ENCODE peak calls at places on chromosomes 7 and 10, in nine cellular contexts. M is ovary, R is neural progenitor cell, Y is psoas muscle, Z is AG04450, E is Peyer's patch, T is pancreas, X is hepatocyte, J is heart left ventricle. D is an unnamed sample.

GRCh38 chr10:122301055-122301810 is 30.1 kb downstream of the BTBD16 start:
- DNase-seq in M (no peak), R (no peak), Y (no peak), Z (no peak), E (no peak), T (no peak), X (peak), J (no peak), D (no peak)

GRCh38 chr7:130990178-130990832 is 256.3 kb upstream of the KLF14 start:
- DNase-seq in M (no peak), R (no peak), Y (no peak), Z (no peak), E (peak), T (no peak), X (no peak), J (no peak), D (no peak)

GRCh38 chr7:92717982-92718716 is 118.2 kb downstream of the CDK6 start:
- DNase-seq in M (no peak), R (no peak), Y (peak), Z (no peak), E (peak), T (peak), X (no peak), J (peak), D (no peak)

GRCh38 chr7:45661302-45661995 is 87.3 kb downstream of the ADCY1 start:
- DNase-seq in M (no peak), R (no peak), Y (no peak), Z (no peak), E (no peak), T (no peak), X (no peak), J (no peak), D (no peak)

GRCh38 chr7:33946094-33946699 is 40.9 kb downstream of the BMPER start:
- DNase-seq in M (no peak), R (no peak), Y (no peak), Z (no peak), E (no peak), T (no peak), X (no peak), J (no peak), D (no peak)

GRCh38 chr10:116737582-116738358 is 4.6 kb downstream of the HSPA12A start:
- DNase-seq in M (peak), R (no peak), Y (no peak), Z (no peak), E (no peak), T (no peak), X (no peak), J (no peak), D (no peak)

GRCh38 chr10:24724381-24725228 is 918 bp upstream of the ARHGAP21 start:
- DNase-seq in M (peak), R (peak), Y (peak), Z (peak), E (peak), T (peak), X (peak), J (peak), D (peak)

GRCh38 chr7:38398725-38399321 is 125.4 kb upstream of the TARP start:
- DNase-seq in M (peak), R (peak), Y (peak), Z (peak), E (peak), T (peak), X (peak), J (peak), D (no peak)

GRCh38 chr7:81098213-81098612 is 179.4 kb upstream of the SEMA3C start:
- DNase-seq in M (no peak), R (no peak), Y (no peak), Z (no peak), E (no peak), T (no peak), X (no peak), J (no peak), D (no peak)

GRCh38 chr7:40726559-40726958 is 591.8 kb downstream of the SUGCT start:
- DNase-seq in M (no peak), R (no peak), Y (no peak), Z (no peak), E (no peak), T (no peak), X (no peak), J (no peak), D (no peak)

GRCh38 chr7:137434530-137434929 is 91.0 kb upstream of the PTN start:
- DNase-seq in M (no peak), R (no peak), Y (no peak), Z (no peak), E (no peak), T (no peak), X (no peak), J (no peak), D (no peak)

GRCh38 chr7:155962191-155962967 is 150.1 kb upstream of the SHH start:
- DNase-seq in M (no peak), R (no peak), Y (no peak), Z (peak), E (peak), T (no peak), X (no peak), J (no peak), D (no peak)

GRCh38 chr7:107076781-107077698 is 32.5 kb downstream of the PRKAR2B start:
- DNase-seq in M (no peak), R (no peak), Y (no peak), Z (no peak), E (no peak), T (no peak), X (no peak), J (no peak), D (no peak)

GRCh38 chr10:12214763-12215218 is 18.8 kb downstream of the CDC123 start:
- DNase-seq in M (no peak), R (peak), Y (no peak), Z (peak), E (no peak), T (no peak), X (peak), J (no peak), D (no peak)

GRCh38 chr7:138834583-138834982 is 36.6 kb upstream of the ATP6V0A4 start:
- DNase-seq in M (no peak), R (no peak), Y (no peak), Z (no peak), E (no peak), T (no peak), X (no peak), J (no peak), D (no peak)

GRCh38 chr7:150402671-150403321 is 23.7 kb downstream of the ZNF775 start:
- DNase-seq in M (no peak), R (no peak), Y (no peak), Z (no peak), E (peak), T (no peak), X (peak), J (no peak), D (peak)

GRCh38 chr7:101218236-101219130 is 518 bp downstream of the ZNHIT1 start:
- DNase-seq in M (no peak), R (peak), Y (no peak), Z (no peak), E (no peak), T (no peak), X (peak), J (no peak), D (no peak)

GRCh38 chr10:120969219-120969645 is 118.1 kb downstream of the WDR11 start:
- DNase-seq in M (no peak), R (no peak), Y (no peak), Z (no peak), E (no peak), T (no peak), X (no peak), J (no peak), D (no peak)

GRCh38 chr7:81688622-81689411 is 81.0 kb downstream of the HGF start:
- DNase-seq in M (no peak), R (peak), Y (no peak), Z (no peak), E (no peak), T (no peak), X (no peak), J (no peak), D (no peak)

GRCh38 chr7:26078437-26079362 is 73.3 kb upstream of the NFE2L3 start:
- DNase-seq in M (peak), R (peak), Y (peak), Z (no peak), E (peak), T (peak), X (peak), J (peak), D (peak)

GRCh38 chr10:88820990-88821389 is 18.5 kb downstream of the LIPM start:
- DNase-seq in M (no peak), R (no peak), Y (no peak), Z (peak), E (no peak), T (no peak), X (peak), J (no peak), D (no peak)

GRCh38 chr10:88819290-88819689 is 16.8 kb downstream of the LIPM start:
- DNase-seq in M (no peak), R (no peak), Y (no peak), Z (no peak), E (no peak), T (no peak), X (no peak), J (no peak), D (no peak)
- TF ChIP-seq CTCF in M (no peak), R (no peak), Y (no peak), Z (no peak), E (no peak), T (no peak), X (no peak), J (no peak), D (no peak)

GRCh38 chr10:14553434-14553833 is 221.3 kb downstream of the FAM107B start:
- DNase-seq in M (no peak), R (no peak), Y (no peak), Z (no peak), E (no peak), T (no peak), X (no peak), J (no peak), D (no peak)

GRCh38 chr10:14556285-14556956 is 218.3 kb downstream of the FAM107B start:
- DNase-seq in M (no peak), R (peak), Y (no peak), Z (no peak), E (no peak), T (peak), X (peak), J (no peak), D (no peak)

GRCh38 chr10:14555806-14556205 is 218.9 kb downstream of the FAM107B start:
- DNase-seq in M (no peak), R (peak), Y (no peak), Z (no peak), E (no peak), T (no peak), X (no peak), J (no peak), D (no peak)

GRCh38 chr10:14554843-14555205 is 219.9 kb downstream of the FAM107B start:
- DNase-seq in M (no peak), R (no peak), Y (no peak), Z (no peak), E (no peak), T (no peak), X (no peak), J (no peak), D (no peak)

GRCh38 chr10:14554091-14554842 is 220.4 kb downstream of the FAM107B start:
- DNase-seq in M (no peak), R (no peak), Y (no peak), Z (no peak), E (peak), T (peak), X (peak), J (no peak), D (no peak)
- H3K27ac ChIP-seq in M (no peak), R (no peak), Y (no peak), Z (no peak), E (peak), T (peak), X (peak), J (no peak), D (peak)

GRCh38 chr10:62543981-62544380 is 169.8 kb downstream of the ZNF365 start:
- DNase-seq in M (no peak), R (no peak), Y (no peak), Z (no peak), E (no peak), T (no peak), X (no peak), J (no peak), D (no peak)
- TF ChIP-seq CTCF in M (no peak), R (no peak), Y (no peak), Z (no peak), E (no peak), T (no peak), X (no peak), J (no peak), D (no peak)

GRCh38 chr7:120996983-120997334 is 8.4 kb downstream of the CPED1 start:
- DNase-seq in M (no peak), R (no peak), Y (no peak), Z (no peak), E (no peak), T (no peak), X (no peak), J (no peak), D (no peak)

GRCh38 chr7:121000091-121000983 is 11.8 kb downstream of the CPED1 start:
- DNase-seq in M (no peak), R (no peak), Y (no peak), Z (no peak), E (no peak), T (no peak), X (no peak), J (no peak), D (no peak)

GRCh38 chr7:120997902-120998301 is 9.4 kb downstream of the CPED1 start:
- DNase-seq in M (no peak), R (no peak), Y (no peak), Z (no peak), E (no peak), T (no peak), X (no peak), J (peak), D (no peak)

GRCh38 chr7:120998525-120998924 is 10.0 kb downstream of the CPED1 start:
- DNase-seq in M (no peak), R (no peak), Y (no peak), Z (no peak), E (no peak), T (no peak), X (no peak), J (no peak), D (no peak)

GRCh38 chr7:120998996-120999565 is 10.6 kb downstream of the CPED1 start:
- DNase-seq in M (no peak), R (no peak), Y (no peak), Z (no peak), E (no peak), T (no peak), X (no peak), J (no peak), D (no peak)
- H3K27ac ChIP-seq in M (no peak), R (no peak), Y (peak), Z (no peak), E (no peak), T (no peak), X (peak), J (peak), D (peak)

GRCh38 chr7:37346761-37347160 is 101.9 kb downstream of the ELMO1 start:
- DNase-seq in M (no peak), R (peak), Y (no peak), Z (no peak), E (no peak), T (no peak), X (no peak), J (no peak), D (no peak)

GRCh38 chr7:37344886-37345579 is 103.6 kb downstream of the ELMO1 start:
- DNase-seq in M (no peak), R (peak), Y (no peak), Z (no peak), E (no peak), T (no peak), X (no peak), J (no peak), D (no peak)

GRCh38 chr7:37342170-37342569 is 106.5 kb downstream of the ELMO1 start:
- DNase-seq in M (no peak), R (no peak), Y (no peak), Z (no peak), E (no peak), T (no peak), X (no peak), J (no peak), D (no peak)

GRCh38 chr7:37341033-37341630 is 107.5 kb downstream of the ELMO1 start:
- DNase-seq in M (no peak), R (no peak), Y (no peak), Z (no peak), E (no peak), T (no peak), X (no peak), J (no peak), D (no peak)

DNA sequence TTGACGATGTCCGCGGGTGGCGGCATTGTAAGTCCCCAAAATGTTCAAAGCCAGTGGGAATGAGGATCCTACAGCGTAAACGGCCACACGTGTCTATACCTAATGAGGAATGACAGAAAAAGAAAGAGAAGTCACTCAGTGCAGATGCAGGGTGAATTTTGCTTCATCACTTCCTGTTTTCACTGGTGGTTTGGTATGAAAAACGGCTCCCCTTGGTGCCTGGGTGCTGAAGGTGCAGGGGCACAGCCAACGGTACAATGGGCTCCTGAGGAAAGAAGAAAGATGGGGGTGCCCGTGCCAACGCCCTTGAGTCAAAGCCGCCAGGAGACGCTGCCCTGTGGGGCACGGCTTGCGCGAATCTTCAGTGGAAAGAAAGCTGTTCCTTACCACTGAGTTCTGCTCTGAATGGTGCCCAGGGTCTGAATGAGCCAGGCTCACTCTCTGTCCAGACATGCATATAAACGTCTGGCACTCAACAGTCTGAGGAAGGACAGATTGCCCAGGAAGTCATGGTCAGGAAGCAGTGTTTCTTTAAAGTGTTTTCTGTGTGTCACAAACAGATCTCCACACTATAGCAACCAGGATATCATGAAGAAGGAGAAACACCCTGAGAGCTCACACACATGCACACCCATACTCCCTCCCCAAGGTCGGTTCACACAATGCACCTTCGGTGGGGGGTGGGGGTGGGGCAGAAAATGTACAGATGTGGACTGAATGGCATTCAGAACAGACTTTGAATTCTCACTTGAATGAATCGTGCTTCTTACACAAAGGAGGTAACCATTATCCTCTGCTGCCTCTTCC is 105.8 kb downstream of the ELMO1 start:
- DNase-seq in M (no peak), R (no peak), Y (no peak), Z (no peak), E (no peak), T (no peak), X (no peak), J (no peak), D (no peak)
- TF ChIP-seq CTCF in M (no peak), R (no peak), Y (no peak), Z (no peak), E (no peak), T (no peak), X (no peak), J (no peak), D (no peak)

DNA sequence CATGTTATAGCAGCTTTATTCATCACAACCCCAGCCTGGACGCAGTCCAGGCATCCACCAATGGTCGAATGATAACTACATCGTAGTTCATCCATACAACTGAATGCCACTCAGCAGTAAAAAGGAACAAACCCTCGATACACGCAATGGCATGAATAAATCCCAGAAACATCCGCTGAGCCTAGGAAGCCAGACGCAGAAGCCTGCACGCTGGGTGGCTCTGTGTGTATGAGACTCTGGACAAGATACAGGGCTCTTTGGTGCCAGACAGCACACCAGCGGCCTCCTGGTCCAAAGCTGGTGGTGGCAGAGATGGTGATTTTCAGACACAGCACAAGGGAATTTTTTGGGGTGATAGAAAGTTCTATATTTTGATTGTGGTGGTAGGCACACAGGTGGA is 10.0 kb upstream of the CRYGN start:
- DNase-seq in M (peak), R (no peak), Y (no peak), Z (no peak), E (no peak), T (no peak), X (no peak), J (no peak), D (no peak)
- H3K27ac ChIP-seq in M (no peak), R (no peak), Y (no peak), Z (no peak), E (no peak), T (no peak), X (no peak), J (no peak), D (no peak)

GRCh38 chr7:2070151-2070763 is 162.5 kb downstream of the MAD1L1 start:
- DNase-seq in M (no peak), R (no peak), Y (no peak), Z (no peak), E (no peak), T (no peak), X (no peak), J (no peak), D (no peak)

GRCh38 chr7:2066251-2066919 is 166.4 kb downstream of the MAD1L1 start:
- DNase-seq in M (no peak), R (no peak), Y (no peak), Z (no peak), E (no peak), T (no peak), X (no peak), J (no peak), D (no peak)

GRCh38 chr7:2069472-2069860 is 163.3 kb downstream of the MAD1L1 start:
- DNase-seq in M (no peak), R (peak), Y (no peak), Z (no peak), E (no peak), T (no peak), X (peak), J (no peak), D (no peak)

GRCh38 chr7:2071133-2071832 is 161.5 kb downstream of the MAD1L1 start:
- DNase-seq in M (no peak), R (peak), Y (no peak), Z (no peak), E (no peak), T (no peak), X (no peak), J (no peak), D (no peak)

GRCh38 chr7:2068693-2069471 is 163.9 kb downstream of the MAD1L1 start:
- DNase-seq in M (no peak), R (no peak), Y (no peak), Z (no peak), E (no peak), T (no peak), X (no peak), J (no peak), D (no peak)
- TF ChIP-seq CTCF in M (no peak), R (no peak), Y (no peak), Z (no peak), E (no peak), T (no peak), X (no peak), J (no peak), D (no peak)

DNA sequence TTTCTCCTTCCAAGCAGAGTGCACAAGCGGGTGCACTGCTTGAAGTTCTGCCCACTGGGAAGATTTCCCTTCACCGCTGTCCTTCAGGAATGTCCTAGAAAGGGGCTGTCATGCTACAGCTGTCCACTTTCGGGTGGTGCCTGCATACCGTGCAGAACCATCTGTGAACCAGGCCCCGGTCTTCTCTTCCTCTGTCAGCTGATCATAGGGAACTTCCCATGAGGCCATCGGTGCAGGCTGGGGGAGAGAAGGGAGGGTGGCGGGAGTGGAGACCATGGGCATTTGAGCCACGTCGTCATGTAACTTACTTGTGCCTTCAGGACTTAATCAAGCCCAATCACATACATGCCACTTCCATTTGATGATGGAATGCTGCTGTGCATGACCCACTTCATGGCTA is 111.6 kb downstream of the NKX6-2 start:
- DNase-seq in M (no peak), R (no peak), Y (peak), Z (no peak), E (peak), T (no peak), X (no peak), J (no peak), D (peak)
- H3K27ac ChIP-seq in M (no peak), R (no peak), Y (no peak), Z (no peak), E (no peak), T (no peak), X (no peak), J (no peak), D (no peak)

GRCh38 chr10:71368639-71369038 is 28.1 kb upstream of the CDH23 start:
- DNase-seq in M (no peak), R (no peak), Y (no peak), Z (no peak), E (no peak), T (no peak), X (no peak), J (no peak), D (no peak)
- TF ChIP-seq CTCF in M (no peak), R (no peak), Y (no peak), Z (no peak), E (no peak), T (no peak), X (no peak), J (no peak), D (no peak)